ENCODE peak calls at places on chromosomes 2 and 18, in eight cellular contexts. H is K562, S is GM23248, W is A673, E is MM.1S, R is PC-9, P is HCT116, J is GM12878. G is an unnamed sample. For H3K4me1, the result is how much of the 10 kb centered on the place peaks cover.

GRCh38 chr2:234135750-234136221 is 85.3 kb downstream of the SPP2 start:
- DNase-seq in H (peak), S (peak), W (peak), E (peak), R (peak), P (peak), J (peak), G (peak)

GRCh38 chr2:213703699-213704098 is 419.4 kb downstream of the SPAG16 start:
- DNase-seq in H (no peak), S (no peak), W (no peak), E (no peak), R (no peak), P (no peak), J (no peak), G (no peak)

GRCh38 chr18:32920796-32921787 is 148.3 kb upstream of the KLHL14 start:
- DNase-seq in H (no peak), S (peak), W (peak), E (no peak), R (no peak), P (no peak), J (no peak), G (no peak)

GRCh38 chr2:1979569-1979968 is 235.3 kb upstream of the PXDN start:
- DNase-seq in H (no peak), S (no peak), W (no peak), E (no peak), R (no peak), P (no peak), J (no peak), G (no peak)

GRCh38 chr18:54521846-54522245 is 69.2 kb upstream of the DYNAP start:
- DNase-seq in H (no peak), S (no peak), W (no peak), E (no peak), R (no peak), P (no peak), J (no peak), G (no peak)

GRCh38 chr2:181308731-181309130 is 148.5 kb upstream of the ITGA4 start:
- DNase-seq in H (no peak), S (no peak), W (no peak), E (peak), R (no peak), P (no peak), J (no peak), G (no peak)

GRCh38 chr2:130963849-130964793 is 127.4 kb downstream of the ARHGEF4 start:
- DNase-seq in H (peak), S (peak), W (no peak), E (no peak), R (no peak), P (no peak), J (no peak), G (peak)

GRCh38 chr18:55470826-55471225 is 117.2 kb downstream of the TCF4 start:
- DNase-seq in H (no peak), S (no peak), W (no peak), E (no peak), R (no peak), P (no peak), J (no peak), G (no peak)

GRCh38 chr2:199581935-199582336 is 124.2 kb upstream of the SATB2 start:
- DNase-seq in H (no peak), S (no peak), W (no peak), E (no peak), R (no peak), P (no peak), J (no peak), G (peak)

GRCh38 chr2:100969998-100970397 is 32.1 kb upstream of the RPL31 start:
- DNase-seq in H (no peak), S (no peak), W (no peak), E (no peak), R (no peak), P (no peak), J (no peak), G (no peak)

GRCh38 chr2:127361929-127362328 is 25.8 kb downstream of the MAP3K2 start:
- DNase-seq in H (no peak), S (peak), W (no peak), E (no peak), R (no peak), P (no peak), J (no peak), G (no peak)

GRCh38 chr18:34707670-34708069 is 2.4 kb upstream of the DTNA start:
- DNase-seq in H (no peak), S (peak), W (peak), E (no peak), R (peak), P (peak), J (no peak), G (peak)

GRCh38 chr18:52345428-52345827 is 5.4 kb downstream of the DCC start:
- DNase-seq in H (no peak), S (no peak), W (peak), E (no peak), R (no peak), P (no peak), J (no peak), G (no peak)

GRCh38 chr2:182866461-182867369 is at the start of gene FRZB:
- DNase-seq in H (peak), S (peak), W (peak), E (no peak), R (peak), P (no peak), J (no peak), G (peak)

GRCh38 chr2:20208487-20208882 is 16.4 kb downstream of the SDC1 start:
- DNase-seq in H (no peak), S (no peak), W (no peak), E (peak), R (no peak), P (no peak), J (no peak), G (no peak)

GRCh38 chr2:37443082-37443481 is 98.7 kb downstream of the QPCT start:
- DNase-seq in H (no peak), S (no peak), W (no peak), E (no peak), R (no peak), P (no peak), J (no peak), G (no peak)

GRCh38 chr18:76553715-76554603 is 58.9 kb upstream of the ZNF516 start:
- DNase-seq in H (no peak), S (peak), W (peak), E (no peak), R (no peak), P (no peak), J (no peak), G (no peak)

GRCh38 chr18:37565985-37566478 is 434 bp upstream of the CELF4 start:
- DNase-seq in H (no peak), S (peak), W (peak), E (no peak), R (peak), P (no peak), J (no peak), G (peak)

GRCh38 chr2:191866675-191867506 is 20.0 kb upstream of the CAVIN2 start:
- DNase-seq in H (peak), S (peak), W (peak), E (no peak), R (peak), P (peak), J (no peak), G (no peak)

GRCh38 chr2:94874277-94874997 is 3.2 kb downstream of the TEKT4 start:
- DNase-seq in H (peak), S (peak), W (peak), E (peak), R (peak), P (peak), J (no peak), G (peak)

GRCh38 chr2:66438498-66439290 is 3.8 kb downstream of the MEIS1 start:
- DNase-seq in H (no peak), S (peak), W (no peak), E (peak), R (no peak), P (no peak), J (no peak), G (no peak)

GRCh38 chr2:66440692-66441091 is 5.8 kb downstream of the MEIS1 start:
- DNase-seq in H (no peak), S (peak), W (peak), E (no peak), R (no peak), P (no peak), J (no peak), G (peak)

GRCh38 chr2:66437601-66438497 is 2.9 kb downstream of the MEIS1 start:
- DNase-seq in H (no peak), S (peak), W (peak), E (peak), R (no peak), P (no peak), J (no peak), G (peak)

GRCh38 chr2:66440011-66440542 is 5.2 kb downstream of the MEIS1 start:
- DNase-seq in H (no peak), S (peak), W (peak), E (peak), R (no peak), P (no peak), J (no peak), G (peak)

DNA sequence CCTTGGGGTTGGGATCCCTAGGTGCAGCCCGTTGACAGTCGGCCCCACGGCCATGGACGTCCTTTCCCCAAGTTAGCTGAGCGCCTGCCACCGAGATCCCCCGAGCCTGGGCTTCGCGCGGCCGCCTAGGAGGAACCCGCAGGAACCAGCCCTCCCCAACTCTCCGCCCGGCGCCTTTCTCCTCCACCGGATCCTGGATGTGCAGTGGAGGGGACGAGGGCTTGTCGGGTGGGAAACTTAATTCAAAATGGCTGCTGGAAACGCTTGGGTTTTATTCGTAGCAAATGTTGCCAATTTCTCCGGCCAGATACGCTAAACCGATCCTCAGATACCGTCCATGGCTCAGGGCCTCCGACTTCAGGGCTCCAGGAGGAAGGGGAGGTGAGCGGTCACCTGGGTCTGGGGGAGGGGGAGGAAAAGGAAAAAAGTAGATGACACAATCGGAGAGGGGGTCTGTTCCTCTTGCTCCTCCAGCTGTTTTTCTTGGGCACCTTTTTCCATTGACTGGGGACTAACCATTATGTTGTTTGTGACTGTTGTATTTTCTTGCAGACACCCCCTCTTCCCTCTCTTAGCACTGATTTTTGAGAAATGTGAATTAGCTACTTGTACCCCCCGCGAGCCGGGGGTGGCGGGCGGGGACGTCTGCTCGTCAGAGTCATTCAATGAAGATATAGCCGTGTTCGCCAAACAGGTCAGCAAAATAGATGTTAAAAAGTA is 4.5 kb downstream of the MEIS1 start:
- DNase-seq in H (no peak), S (peak), W (peak), E (no peak), R (no peak), P (no peak), J (no peak), G (peak)
- TF ChIP-seq EZH2 in H (no peak), S (no peak), W (no peak), E (no peak), R (no peak), P (no peak), J (no peak), G (peak)

DNA sequence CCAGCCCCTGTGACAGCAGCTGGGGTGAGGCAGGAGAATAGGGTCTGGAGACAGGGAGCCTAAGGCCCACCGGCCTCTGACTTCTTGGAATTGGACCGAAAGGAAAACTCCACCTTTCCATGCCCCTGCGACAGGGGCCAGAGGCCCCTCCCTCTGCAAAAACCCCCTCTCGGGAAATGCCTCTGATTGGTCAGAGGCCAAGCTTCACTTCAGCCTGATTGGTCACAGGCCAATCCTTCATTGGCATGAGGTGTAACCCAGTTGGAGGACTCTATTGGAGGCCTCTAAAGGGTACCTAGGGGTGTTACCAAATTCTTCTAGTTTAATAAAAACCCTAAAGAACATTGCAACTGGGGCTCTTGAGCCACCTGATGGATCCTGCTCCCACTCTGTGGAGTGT is 5.7 kb upstream of the ACKR3 start:
- DNase-seq in H (no peak), S (no peak), W (no peak), E (no peak), R (no peak), P (no peak), J (no peak), G (no peak)
- H3K4me1 ChIP-seq in H (under half), S (under half), W (under half), E (under half), R (under half), P (under half), J (under half), G (under half)

GRCh38 chr2:175019566-175020327 is 14.6 kb upstream of the CHN1 start:
- DNase-seq in H (no peak), S (no peak), W (no peak), E (no peak), R (no peak), P (no peak), J (no peak), G (no peak)

GRCh38 chr2:175011505-175011904 is 6.3 kb upstream of the CHN1 start:
- DNase-seq in H (no peak), S (no peak), W (no peak), E (no peak), R (no peak), P (no peak), J (no peak), G (no peak)

GRCh38 chr2:175017618-175018414 is 12.6 kb upstream of the CHN1 start:
- DNase-seq in H (no peak), S (peak), W (no peak), E (no peak), R (no peak), P (no peak), J (no peak), G (no peak)

GRCh38 chr2:175012516-175012915 is 7.3 kb upstream of the CHN1 start:
- DNase-seq in H (no peak), S (no peak), W (no peak), E (no peak), R (no peak), P (no peak), J (no peak), G (no peak)

DNA sequence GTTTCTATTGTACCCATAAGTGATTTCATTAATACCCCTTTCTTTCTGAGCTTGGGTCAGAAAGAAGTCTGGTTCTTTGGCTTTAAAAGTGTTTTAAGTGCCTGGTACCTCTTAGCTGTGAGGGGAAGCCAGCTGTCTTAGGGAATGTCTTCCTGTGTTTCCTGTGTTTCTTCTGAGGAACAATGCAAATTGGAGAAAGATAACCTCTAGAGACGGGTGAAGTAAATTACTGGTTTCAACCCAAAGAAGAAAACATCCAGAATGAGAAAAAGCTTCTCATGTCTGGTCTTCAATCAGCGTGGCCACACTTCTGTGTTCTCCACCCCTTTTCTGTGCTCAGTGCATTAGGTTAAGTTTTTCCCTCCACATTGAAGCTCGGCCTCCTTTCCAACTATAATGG is 10.2 kb upstream of the CHN1 start:
- DNase-seq in H (no peak), S (no peak), W (no peak), E (no peak), R (no peak), P (no peak), J (no peak), G (no peak)
- TF ChIP-seq EZH2 in H (no peak), S (no peak), W (no peak), E (no peak), R (no peak), P (no peak), J (no peak), G (no peak)

GRCh38 chr2:102052367-102052764 is 60.6 kb downstream of the IL1R2 start:
- DNase-seq in H (no peak), S (peak), W (no peak), E (no peak), R (no peak), P (no peak), J (no peak), G (no peak)

GRCh38 chr2:102050854-102051391 is 59.2 kb downstream of the IL1R2 start:
- DNase-seq in H (peak), S (peak), W (peak), E (no peak), R (no peak), P (no peak), J (no peak), G (no peak)

GRCh38 chr2:102051659-102052366 is 60.1 kb downstream of the IL1R2 start:
- DNase-seq in H (no peak), S (peak), W (no peak), E (no peak), R (no peak), P (no peak), J (no peak), G (no peak)

GRCh38 chr2:102048465-102048864 is 56.7 kb downstream of the IL1R2 start:
- DNase-seq in H (no peak), S (peak), W (no peak), E (no peak), R (no peak), P (no peak), J (no peak), G (no peak)

GRCh38 chr2:102049756-102050443 is 58.1 kb downstream of the IL1R2 start:
- DNase-seq in H (no peak), S (peak), W (no peak), E (no peak), R (no peak), P (no peak), J (no peak), G (no peak)
- H3K4me1 ChIP-seq in H (under half), S (under half), W (under half), E (under half), R (under half), P (under half), J (under half), G (under half)

GRCh38 chr2:62306751-62307468 is 111.0 kb downstream of the B3GNT2 start:
- DNase-seq in H (no peak), S (no peak), W (no peak), E (peak), R (peak), P (peak), J (peak), G (no peak)

GRCh38 chr2:62305421-62306176 is 109.7 kb downstream of the B3GNT2 start:
- DNase-seq in H (no peak), S (peak), W (no peak), E (no peak), R (no peak), P (no peak), J (peak), G (no peak)

GRCh38 chr2:62309081-62309464 is 113.2 kb downstream of the B3GNT2 start:
- DNase-seq in H (no peak), S (no peak), W (no peak), E (no peak), R (no peak), P (no peak), J (no peak), G (no peak)

GRCh38 chr2:62309465-62310091 is 113.7 kb downstream of the B3GNT2 start:
- DNase-seq in H (no peak), S (no peak), W (no peak), E (no peak), R (no peak), P (no peak), J (peak), G (peak)

GRCh38 chr2:62307469-62308389 is 111.8 kb downstream of the B3GNT2 start:
- DNase-seq in H (no peak), S (no peak), W (no peak), E (no peak), R (peak), P (no peak), J (no peak), G (no peak)
- TF ChIP-seq EZH2 in H (no peak), S (no peak), W (no peak), E (no peak), R (no peak), P (no peak), J (no peak), G (no peak)

GRCh38 chr18:58991127-58991798 is 126.6 kb downstream of the ZNF532 start:
- DNase-seq in H (no peak), S (no peak), W (no peak), E (peak), R (no peak), P (no peak), J (peak), G (no peak)
- H3K4me1 ChIP-seq in H (under half), S (under half), W (under half), E (under half), R (under half), P (under half), J (under half), G (under half)

DNA sequence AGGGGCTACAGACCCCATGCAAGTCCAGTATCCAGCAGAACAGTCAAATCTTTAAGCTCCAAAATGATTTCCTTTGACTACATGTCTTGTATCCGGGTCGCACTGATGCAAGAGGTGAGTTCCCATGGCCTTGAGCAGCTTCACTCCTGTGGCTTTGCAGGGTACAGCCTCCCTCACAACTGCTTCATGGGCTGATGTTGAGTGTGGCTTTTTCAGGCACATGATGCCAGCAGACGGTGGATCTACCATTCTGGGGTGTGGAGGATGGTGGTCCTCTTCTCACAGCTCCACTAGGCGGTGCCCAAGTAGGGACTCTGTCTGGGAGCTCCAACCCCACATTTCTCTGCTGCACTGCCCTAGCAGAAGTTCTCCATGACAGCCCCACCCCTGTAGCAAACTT is 208.4 kb downstream of the INSIG2 start:
- DNase-seq in H (no peak), S (no peak), W (no peak), E (no peak), R (no peak), P (no peak), J (no peak), G (no peak)
- TF ChIP-seq EZH2 in H (no peak), S (no peak), W (no peak), E (no peak), R (no peak), P (no peak), J (no peak), G (no peak)

GRCh38 chr2:106124787-106125549 is 69.1 kb downstream of the UXS1 start:
- DNase-seq in H (no peak), S (no peak), W (no peak), E (no peak), R (no peak), P (no peak), J (no peak), G (no peak)

GRCh38 chr2:106127776-106128268 is 66.3 kb downstream of the UXS1 start:
- DNase-seq in H (no peak), S (no peak), W (no peak), E (no peak), R (no peak), P (no peak), J (no peak), G (no peak)

GRCh38 chr2:106126705-106127281 is 67.3 kb downstream of the UXS1 start:
- DNase-seq in H (no peak), S (no peak), W (no peak), E (no peak), R (no peak), P (no peak), J (no peak), G (no peak)

GRCh38 chr2:106127282-106127771 is 66.8 kb downstream of the UXS1 start:
- DNase-seq in H (no peak), S (peak), W (no peak), E (no peak), R (no peak), P (no peak), J (no peak), G (no peak)

GRCh38 chr2:106126295-106126694 is 67.8 kb downstream of the UXS1 start:
- DNase-seq in H (no peak), S (no peak), W (no peak), E (no peak), R (no peak), P (no peak), J (no peak), G (no peak)
- H3K4me1 ChIP-seq in H (under half), S (under half), W (under half), E (under half), R (under half), P (under half), J (under half), G (under half)

GRCh38 chr2:8697190-8697589 is 15.3 kb downstream of the ID2 start:
- DNase-seq in H (no peak), S (no peak), W (no peak), E (no peak), R (no peak), P (no peak), J (no peak), G (no peak)

GRCh38 chr2:8694737-8695136 is 12.9 kb downstream of the ID2 start:
- DNase-seq in H (no peak), S (peak), W (peak), E (no peak), R (no peak), P (no peak), J (no peak), G (no peak)

GRCh38 chr2:8691859-8692437 is 10.1 kb downstream of the ID2 start:
- DNase-seq in H (peak), S (no peak), W (no peak), E (no peak), R (no peak), P (no peak), J (no peak), G (no peak)

GRCh38 chr2:8692783-8693768 is 11.2 kb downstream of the ID2 start:
- DNase-seq in H (peak), S (no peak), W (peak), E (no peak), R (peak), P (no peak), J (no peak), G (peak)
- TF ChIP-seq EZH2 in H (no peak), S (no peak), W (no peak), E (no peak), R (no peak), P (no peak), J (no peak), G (no peak)

G was measured in GM23338.